ENCODE peak calls at places on chromosomes 4 and X, in five cellular contexts. One of them, this sample, is unnamed.

GRCh38 chr4:5460106-5460801 is 248.1 kb downstream of the EVC2 start:
- DNase-seq in glutamatergic neuron: peak
- DNase-seq in memory B cell: no peak
- DNase-seq in NCI-H1417: peak
- DNase-seq in lung microvascular endothelial cell: peak
- DNase-seq in this sample: no peak

GRCh38 chr4:185966997-185967775 is 101.8 kb upstream of the TLR3 start:
- DNase-seq in glutamatergic neuron: no peak
- DNase-seq in lung microvascular endothelial cell: peak
- DNase-seq in NCI-H1417: no peak
- DNase-seq in memory B cell: no peak
- DNase-seq in this sample: no peak

GRCh38 chrX:39427492-39428289 is 626.4 kb downstream of the MID1IP1 start:
- DNase-seq in memory B cell: no peak
- DNase-seq in lung microvascular endothelial cell: no peak
- DNase-seq in glutamatergic neuron: no peak
- DNase-seq in NCI-H1417: no peak
- DNase-seq in this sample: no peak

GRCh38 chr4:124206779-124207605 is 505.5 kb downstream of the ANKRD50 start:
- DNase-seq in lung microvascular endothelial cell: peak
- DNase-seq in glutamatergic neuron: no peak
- DNase-seq in NCI-H1417: no peak
- DNase-seq in memory B cell: no peak
- DNase-seq in this sample: no peak

GRCh38 chr4:3047464-3048286 is 26.7 kb downstream of the HTT-AS start:
- DNase-seq in NCI-H1417: peak
- DNase-seq in glutamatergic neuron: peak
- DNase-seq in memory B cell: peak
- DNase-seq in lung microvascular endothelial cell: peak
- DNase-seq in this sample: no peak

GRCh38 chr4:106929248-106929647 is 106.9 kb downstream of the DKK2 start:
- DNase-seq in memory B cell: no peak
- DNase-seq in lung microvascular endothelial cell: no peak
- DNase-seq in NCI-H1417: no peak
- DNase-seq in glutamatergic neuron: no peak
- DNase-seq in this sample: no peak

GRCh38 chrX:11188664-11189063 is 77.5 kb downstream of the HCCS start:
- DNase-seq in memory B cell: no peak
- DNase-seq in lung microvascular endothelial cell: no peak
- DNase-seq in NCI-H1417: no peak
- DNase-seq in glutamatergic neuron: no peak
- DNase-seq in this sample: no peak

GRCh38 chr4:154399259-154399974 is 92.2 kb downstream of the DCHS2 start:
- DNase-seq in glutamatergic neuron: no peak
- DNase-seq in lung microvascular endothelial cell: peak
- DNase-seq in memory B cell: no peak
- DNase-seq in NCI-H1417: no peak
- DNase-seq in this sample: no peak

GRCh38 chrX:148417934-148418333 is 82.5 kb upstream of the AFF2 start:
- DNase-seq in glutamatergic neuron: no peak
- DNase-seq in NCI-H1417: no peak
- DNase-seq in memory B cell: no peak
- DNase-seq in lung microvascular endothelial cell: no peak
- DNase-seq in this sample: no peak

GRCh38 chrX:134470013-134470412 is 10.0 kb downstream of the HPRT1 start:
- DNase-seq in memory B cell: no peak
- DNase-seq in lung microvascular endothelial cell: no peak
- DNase-seq in NCI-H1417: no peak
- DNase-seq in glutamatergic neuron: no peak
- DNase-seq in this sample: no peak

GRCh38 chrX:18674417-18674787 is 2.5 kb upstream of the RS1 start:
- DNase-seq in NCI-H1417: no peak
- DNase-seq in glutamatergic neuron: peak
- DNase-seq in lung microvascular endothelial cell: no peak
- DNase-seq in memory B cell: peak
- DNase-seq in this sample: no peak

GRCh38 chr4:108636246-108636645 is 14.2 kb upstream of the OSTC start:
- DNase-seq in NCI-H1417: no peak
- DNase-seq in glutamatergic neuron: no peak
- DNase-seq in memory B cell: no peak
- DNase-seq in lung microvascular endothelial cell: no peak
- DNase-seq in this sample: no peak

GRCh38 chrX:119488749-119489148 is 20.5 kb downstream of the SLC25A5 start:
- DNase-seq in glutamatergic neuron: peak
- DNase-seq in memory B cell: peak
- DNase-seq in lung microvascular endothelial cell: peak
- DNase-seq in NCI-H1417: peak
- DNase-seq in this sample: no peak

GRCh38 chrX:123084797-123085196 is 99.3 kb upstream of the GRIA3 start:
- DNase-seq in NCI-H1417: no peak
- DNase-seq in glutamatergic neuron: no peak
- DNase-seq in memory B cell: no peak
- DNase-seq in lung microvascular endothelial cell: no peak
- DNase-seq in this sample: no peak

GRCh38 chr4:53713767-53714166 is 122.5 kb upstream of the LNX1 start:
- DNase-seq in NCI-H1417: no peak
- DNase-seq in lung microvascular endothelial cell: no peak
- DNase-seq in memory B cell: no peak
- DNase-seq in glutamatergic neuron: no peak
- DNase-seq in this sample: no peak

GRCh38 chrX:118698516-118699247 is 28.7 kb upstream of the IL13RA1 start:
- DNase-seq in memory B cell: no peak
- DNase-seq in NCI-H1417: no peak
- DNase-seq in lung microvascular endothelial cell: peak
- DNase-seq in glutamatergic neuron: no peak
- DNase-seq in this sample: no peak

GRCh38 chrX:108584617-108585211 is 145.1 kb downstream of the COL4A5 start:
- DNase-seq in NCI-H1417: no peak
- DNase-seq in lung microvascular endothelial cell: peak
- DNase-seq in glutamatergic neuron: no peak
- DNase-seq in memory B cell: no peak
- DNase-seq in this sample: no peak

GRCh38 chrX:43743100-43743822 is 87.2 kb downstream of the MAOA start:
- DNase-seq in memory B cell: no peak
- DNase-seq in lung microvascular endothelial cell: no peak
- DNase-seq in NCI-H1417: no peak
- DNase-seq in glutamatergic neuron: no peak
- DNase-seq in this sample: no peak

GRCh38 chr4:124686279-124686678 is 26.3 kb downstream of the ANKRD50 start:
- DNase-seq in lung microvascular endothelial cell: no peak
- DNase-seq in memory B cell: no peak
- DNase-seq in glutamatergic neuron: no peak
- DNase-seq in NCI-H1417: no peak
- DNase-seq in this sample: no peak

GRCh38 chr4:144646523-144647094 is 653 bp downstream of the HHIP start:
- DNase-seq in NCI-H1417: no peak
- DNase-seq in glutamatergic neuron: peak
- DNase-seq in lung microvascular endothelial cell: peak
- DNase-seq in memory B cell: no peak
- DNase-seq in this sample: no peak

GRCh38 chr4:7843831-7844230 is 95.8 kb downstream of the AFAP1 start:
- DNase-seq in lung microvascular endothelial cell: no peak
- DNase-seq in NCI-H1417: no peak
- DNase-seq in memory B cell: no peak
- DNase-seq in glutamatergic neuron: no peak
- DNase-seq in this sample: no peak

GRCh38 chrX:68832516-68833447 is 4.0 kb downstream of the EFNB1 start:
- DNase-seq in memory B cell: no peak
- DNase-seq in NCI-H1417: no peak
- DNase-seq in glutamatergic neuron: no peak
- DNase-seq in lung microvascular endothelial cell: no peak
- DNase-seq in this sample: peak

GRCh38 chr4:183797445-183798248 is 107.5 kb upstream of the STOX2 start:
- DNase-seq in glutamatergic neuron: peak
- DNase-seq in NCI-H1417: peak
- DNase-seq in memory B cell: no peak
- DNase-seq in lung microvascular endothelial cell: peak
- DNase-seq in this sample: no peak

GRCh38 chr4:20430555-20430954 is 178.8 kb downstream of the SLIT2 start:
- DNase-seq in memory B cell: no peak
- DNase-seq in lung microvascular endothelial cell: no peak
- DNase-seq in glutamatergic neuron: no peak
- DNase-seq in NCI-H1417: no peak
- DNase-seq in this sample: no peak

GRCh38 chr4:122635205-122635604 is 14.3 kb upstream of the IL21 start:
- DNase-seq in memory B cell: no peak
- DNase-seq in lung microvascular endothelial cell: peak
- DNase-seq in glutamatergic neuron: no peak
- DNase-seq in NCI-H1417: no peak
- DNase-seq in this sample: no peak

GRCh38 chrX:150581093-150581775 is 12.8 kb downstream of the MTM1 start:
- DNase-seq in lung microvascular endothelial cell: peak
- DNase-seq in NCI-H1417: no peak
- DNase-seq in glutamatergic neuron: no peak
- DNase-seq in memory B cell: no peak
- DNase-seq in this sample: no peak

GRCh38 chrX:150961631-150962030 is 21.5 kb upstream of the HMGB3 start:
- DNase-seq in memory B cell: no peak
- DNase-seq in NCI-H1417: no peak
- DNase-seq in lung microvascular endothelial cell: no peak
- DNase-seq in glutamatergic neuron: no peak
- DNase-seq in this sample: no peak

GRCh38 chr4:94757192-94758140 is at the start of gene BMPR1B:
- DNase-seq in NCI-H1417: no peak
- DNase-seq in lung microvascular endothelial cell: peak
- DNase-seq in memory B cell: no peak
- DNase-seq in glutamatergic neuron: peak
- DNase-seq in this sample: no peak

GRCh38 chr4:95421869-95422268 is 126.9 kb downstream of the UNC5C start:
- DNase-seq in memory B cell: no peak
- DNase-seq in NCI-H1417: no peak
- DNase-seq in lung microvascular endothelial cell: no peak
- DNase-seq in glutamatergic neuron: no peak
- DNase-seq in this sample: no peak

GRCh38 chr4:3399277-3400194 is 42.2 kb upstream of the HGFAC start:
- DNase-seq in glutamatergic neuron: no peak
- DNase-seq in memory B cell: no peak
- DNase-seq in NCI-H1417: no peak
- DNase-seq in lung microvascular endothelial cell: peak
- DNase-seq in this sample: no peak

GRCh38 chrX:3549442-3549875 is 164.0 kb downstream of the PRKX start:
- DNase-seq in glutamatergic neuron: peak
- DNase-seq in NCI-H1417: no peak
- DNase-seq in memory B cell: no peak
- DNase-seq in lung microvascular endothelial cell: peak
- DNase-seq in this sample: no peak

GRCh38 chr4:82241534-82241933 is 132.3 kb downstream of the HNRNPD start:
- DNase-seq in lung microvascular endothelial cell: no peak
- DNase-seq in NCI-H1417: no peak
- DNase-seq in memory B cell: no peak
- DNase-seq in glutamatergic neuron: no peak
- DNase-seq in this sample: no peak

GRCh38 chrX:72621619-72622485 is 49.2 kb upstream of the HDAC8 start:
- DNase-seq in NCI-H1417: no peak
- DNase-seq in lung microvascular endothelial cell: peak
- DNase-seq in memory B cell: no peak
- DNase-seq in glutamatergic neuron: no peak
- DNase-seq in this sample: no peak

GRCh38 chrX:105018865-105019264 is 201.6 kb downstream of the TEX13A start:
- DNase-seq in glutamatergic neuron: no peak
- DNase-seq in memory B cell: no peak
- DNase-seq in lung microvascular endothelial cell: no peak
- DNase-seq in NCI-H1417: no peak
- DNase-seq in this sample: no peak